ENCODE peak calls at places on chromosomes 12 and 14, in four cellular contexts. Z is HT1080, V is C1 segment of cervical spinal cord, K is iris pigment epithelial cell. L is an unnamed sample.

GRCh38 chr14:101876539-101876938 is 87.8 kb upstream of the DYNC1H1 start:
- DNase-seq in Z (no peak), V (no peak), K (peak), L (no peak)

GRCh38 chr14:104353221-104353920 is 215.0 kb downstream of the KIF26A start:
- DNase-seq in Z (no peak), V (no peak), K (no peak), L (no peak)

GRCh38 chr12:2963760-2964292 is 4.6 kb downstream of the TEAD4 start:
- DNase-seq in Z (peak), V (no peak), K (peak), L (no peak)

GRCh38 chr12:124680863-124681778 is 113.7 kb upstream of the NCOR2 start:
- DNase-seq in Z (peak), V (no peak), K (peak), L (peak)

GRCh38 chr12:85448548-85449139 is 168.6 kb downstream of the ALX1 start:
- DNase-seq in Z (peak), V (no peak), K (peak), L (peak)

GRCh38 chr12:6273931-6274687 is 36.4 kb upstream of the PLEKHG6 start:
- DNase-seq in Z (no peak), V (no peak), K (no peak), L (no peak)

GRCh38 chr12:56229819-56230448 is at the start of gene SLC39A5:
- DNase-seq in Z (no peak), V (no peak), K (no peak), L (no peak)

GRCh38 chr14:36129181-36129580 is 47.3 kb downstream of the PTCSC3 start:
- DNase-seq in Z (peak), V (no peak), K (peak), L (no peak)

GRCh38 chr14:98133806-98134205 is 1138.2 kb downstream of the BCL11B start:
- DNase-seq in Z (no peak), V (no peak), K (no peak), L (no peak)

GRCh38 chr12:67663121-67663520 is 14.6 kb downstream of the DYRK2 start:
- DNase-seq in Z (no peak), V (no peak), K (peak), L (peak)